ENCODE peak calls at places on chromosomes 6 and 20, in six cellular contexts. F is HCT116, U is SK-N-SH, W is GM23248, T is PC-3, V is MM.1S. I is an unnamed sample.

GRCh38 chr6:125100018-125100652 is 53.4 kb upstream of the TPD52L1 start:
- DNase-seq in F (no peak), U (no peak), T (no peak), V (no peak), W (no peak), I (no peak)

GRCh38 chr20:63377256-63378114 is 16.3 kb upstream of the CHRNA4 start:
- DNase-seq in F (no peak), U (no peak), V (no peak), T (no peak), W (no peak), I (no peak)

GRCh38 chr6:42366011-42366705 is 85.6 kb downstream of the TRERF1 start:
- DNase-seq in V (peak; percentile 69), F (no peak), W (no peak), T (no peak), U (no peak), I (no peak)

GRCh38 chr6:166736606-166737005 is 109.6 kb upstream of the RPS6KA2 start:
- DNase-seq in F (peak; percentile 64), U (no peak), V (no peak), W (peak; percentile 47), T (peak; percentile 80), I (no peak)

GRCh38 chr20:1535420-1536175 is 21.9 kb downstream of the SIRPD start:
- DNase-seq in U (no peak), V (peak; percentile 75), F (no peak), W (no peak), T (no peak), I (peak; percentile 52)

GRCh38 chr6:101167638-101168037 is 225.9 kb upstream of the GRIK2 start:
- DNase-seq in F (no peak), U (no peak), T (no peak), W (no peak), V (no peak), I (no peak)

GRCh38 chr20:48962976-48963730 is 41.6 kb downstream of the ARFGEF2 start:
- DNase-seq in V (no peak), U (no peak), F (no peak), T (no peak), W (no peak), I (no peak)

GRCh38 chr20:3350412-3350811 is 57.1 kb downstream of the DNAAF9 start:
- DNase-seq in T (no peak), F (no peak), W (no peak), U (no peak), V (no peak), I (no peak)

GRCh38 chr6:35237466-35237865 is 22.1 kb upstream of the ZNF76 start:
- DNase-seq in F (no peak), V (no peak), W (no peak), T (no peak), U (no peak), I (no peak)

GRCh38 chr6:158284340-158285210 is 27.7 kb upstream of the TULP4 start:
- DNase-seq in U (no peak), W (peak; percentile 83), T (no peak), V (peak; percentile 74), F (no peak), I (no peak)

GRCh38 chr6:134630468-134631180 is 312.7 kb upstream of the SGK1 start:
- DNase-seq in W (no peak), V (peak; percentile 50), F (no peak), T (no peak), U (peak; percentile 20), I (peak; percentile 73)

GRCh38 chr6:21137708-21138358 is 455.7 kb upstream of the SOX4 start:
- DNase-seq in W (peak; percentile 15), F (no peak), T (peak; percentile 6), V (no peak), U (no peak), I (no peak)

GRCh38 chr6:163738725-163739124 is 324.2 kb downstream of the QKI start:
- DNase-seq in T (no peak), V (peak; percentile 7), F (no peak), W (peak; percentile 15), U (no peak), I (no peak)

GRCh38 chr20:14406495-14406894 is 69.1 kb upstream of the FLRT3 start:
- DNase-seq in T (peak; percentile 94), U (no peak), W (peak; percentile 43), F (no peak), V (peak; percentile 35), I (no peak)

GRCh38 chr6:3318226-3318625 is 59.5 kb downstream of the PSMG4 start:
- DNase-seq in V (no peak), F (no peak), T (no peak), W (no peak), U (no peak), I (peak; percentile 4)

GRCh38 chr6:166412911-166413384 is 30.2 kb upstream of the MPC1 start:
- DNase-seq in F (no peak), V (no peak), T (no peak), W (no peak), U (no peak), I (no peak)

GRCh38 chr6:166588691-166589333 is 2.3 kb upstream of the RAMACL start:
- DNase-seq in U (no peak), T (no peak), V (no peak), F (no peak), W (peak; percentile 67), I (peak; percentile 74)

GRCh38 chr6:130825772-130826441 is 1.3 kb upstream of the SMLR1 start:
- DNase-seq in U (no peak), W (no peak), F (no peak), T (no peak), V (no peak), I (no peak)

GRCh38 chr6:165774903-165775608 is 112.0 kb upstream of the PDE10A start:
- DNase-seq in U (no peak), W (no peak), V (no peak), T (no peak), F (no peak), I (no peak)

GRCh38 chr6:46491789-46492547 is 719 bp upstream of the RCAN2 start:
- DNase-seq in U (peak; percentile 63), T (peak; percentile 13), V (no peak), W (peak; percentile 71), F (peak; percentile 24), I (peak; percentile 66)

GRCh38 chr20:46578745-46579144 is 28.3 kb upstream of the OCSTAMP start:
- DNase-seq in T (no peak), U (no peak), V (no peak), F (no peak), W (no peak), I (no peak)

GRCh38 chr6:155958550-155958949 is 502.9 kb upstream of the NOX3 start:
- DNase-seq in V (no peak), T (peak; percentile 3), W (no peak), F (no peak), U (no peak), I (no peak)

GRCh38 chr6:79440590-79440989 is 96.6 kb downstream of the LCA5 start:
- DNase-seq in F (no peak), T (no peak), U (no peak), W (no peak), V (no peak), I (no peak)

GRCh38 chr6:46637145-46637544 is 15.5 kb downstream of the CYP39A1 start:
- DNase-seq in T (peak; percentile 76), W (peak; percentile 97), F (no peak), V (no peak), U (no peak), I (peak; percentile 89)

GRCh38 chr6:32858194-32858593 is 4.2 kb downstream of the PSMB9 start:
- DNase-seq in W (no peak), T (no peak), V (no peak), U (no peak), F (no peak), I (no peak)

GRCh38 chr6:44503471-44503870 is 116.0 kb downstream of the CDC5L start:
- DNase-seq in T (no peak), V (no peak), F (no peak), W (no peak), U (no peak), I (no peak)
- H3K9me2 ChIP-seq in T (peaks cover 4% of the 10 kb centered on the region), V (no peaks in the 10 kb centered on the region), F (no peaks in the 10 kb centered on the region), W (no peaks in the 10 kb centered on the region), U (no peaks in the 10 kb centered on the region), I (no peaks in the 10 kb centered on the region)

GRCh38 chr6:6407061-6407723 is 86.7 kb upstream of the F13A1 start:
- DNase-seq in T (no peak), F (no peak), W (no peak), V (no peak), U (no peak), I (peak; percentile 81)
- H3K9ac ChIP-seq in T (no peak overlapping the region), F (no peak overlapping the region), W (no peak overlapping the region), V (no peak overlapping the region), U (no peak overlapping the region), I (peak overlapping the region; percentile 56)

GRCh38 chr6:152272486-152272885 is 364.7 kb downstream of the SYNE1 start:
- DNase-seq in V (no peak), U (no peak), T (no peak), W (peak; percentile 47), F (no peak), I (no peak)

GRCh38 chr6:152271681-152272464 is 365.3 kb downstream of the SYNE1 start:
- DNase-seq in V (no peak), W (peak; percentile 77), U (no peak), F (no peak), T (peak; percentile 64), I (no peak)

GRCh38 chr6:152273638-152274037 is 363.5 kb downstream of the SYNE1 start:
- DNase-seq in F (no peak), T (no peak), V (no peak), W (no peak), U (no peak), I (no peak)

GRCh38 chr6:152270301-152270925 is 366.7 kb downstream of the SYNE1 start:
- DNase-seq in W (peak; percentile 85), T (peak; percentile 61), F (no peak), V (no peak), U (no peak), I (no peak)

DNA sequence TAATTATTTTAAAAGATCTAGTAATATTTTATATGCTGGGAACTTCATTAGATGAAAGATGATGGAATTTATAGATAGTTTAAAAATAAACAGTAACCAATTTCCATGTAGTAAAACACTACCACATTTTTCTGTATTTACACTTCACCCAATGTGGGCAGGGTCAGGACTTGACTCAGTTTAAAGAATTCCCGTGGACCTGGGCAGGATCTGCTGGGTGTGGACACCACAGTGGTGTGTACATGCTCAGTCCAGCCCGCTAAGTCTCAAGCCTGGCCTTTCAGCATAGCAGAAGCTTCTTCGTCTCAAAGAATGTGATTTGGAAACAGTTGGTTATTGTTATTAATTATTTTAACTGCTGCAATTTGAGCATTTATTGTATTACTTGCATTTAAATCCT is 364.2 kb downstream of the SYNE1 start:
- DNase-seq in F (no peak), W (peak; percentile 81), U (no peak), T (peak; percentile 46), V (no peak), I (no peak)
- H3K9me2 ChIP-seq in F (no peaks in the 10 kb centered on the region), W (no peaks in the 10 kb centered on the region), U (no peaks in the 10 kb centered on the region), T (no peaks in the 10 kb centered on the region), V (no peaks in the 10 kb centered on the region), I (no peaks in the 10 kb centered on the region)

GRCh38 chr6:14015964-14016363 is 91.2 kb downstream of the RNF182 start:
- DNase-seq in V (no peak), W (no peak), U (no peak), F (no peak), T (no peak), I (no peak)

GRCh38 chr6:14017626-14018475 is 93.1 kb downstream of the RNF182 start:
- DNase-seq in W (no peak), V (no peak), F (no peak), U (no peak), T (no peak), I (no peak)

GRCh38 chr6:14016930-14017625 is 92.3 kb downstream of the RNF182 start:
- DNase-seq in V (no peak), F (no peak), W (peak; percentile 35), T (no peak), U (no peak), I (no peak)

GRCh38 chr6:14012313-14013036 is 87.7 kb downstream of the RNF182 start:
- DNase-seq in U (no peak), T (no peak), F (no peak), W (no peak), V (no peak), I (no peak)

GRCh38 chr6:14016432-14016831 is 91.7 kb downstream of the RNF182 start:
- DNase-seq in U (no peak), F (no peak), T (no peak), W (no peak), V (no peak), I (no peak)
- H3K9ac ChIP-seq in U (no peak overlapping the region), F (no peak overlapping the region), T (no peak overlapping the region), W (no peak overlapping the region), V (no peak overlapping the region), I (no peak overlapping the region)